ENCODE peak calls at places on chromosomes 12 and 14, in ten cellular contexts. E is GM10248, J is keratinocyte, V is mucosa of descending colon, K is tibial artery, C is uterus, G is AG09319, A is bronchial epithelial cell, X is nephron progenitor cell, U is astrocyte of the spinal cord. D is an unnamed sample.

GRCh38 chr12:116180448-116180847 is 97.0 kb downstream of the MED13L start:
- DNase-seq in E (no peak), J (no peak), V (no peak), K (no peak), C (no peak), G (no peak), A (no peak), X (no peak), U (no peak), D (no peak)

GRCh38 chr12:122366685-122367475 is 55.6 kb downstream of the CLIP1 start:
- DNase-seq in E (no peak), J (peak; percentile 64), V (no peak), K (peak; percentile 74), C (peak; percentile 66), G (peak; percentile 48), A (peak; percentile 94), X (no peak), U (peak; percentile 85), D (no peak)

GRCh38 chr14:75013290-75013689 is 10.6 kb downstream of the EIF2B2 start:
- DNase-seq in E (no peak), J (no peak), V (no peak), K (peak; percentile 47), C (peak; percentile 32), G (no peak), A (no peak), X (no peak), U (no peak), D (no peak)

GRCh38 chr12:114006482-114007425 is 40.6 kb upstream of the RBM19 start:
- DNase-seq in E (no peak), J (no peak), V (no peak), K (no peak), C (no peak), G (no peak), A (no peak), X (no peak), U (no peak), D (no peak)

GRCh38 chr12:77064891-77065360 is 443 bp downstream of the E2F7 start:
- DNase-seq in E (no peak), J (no peak), V (peak; percentile 53), K (peak; percentile 21), C (no peak), G (no peak), A (peak; percentile 13), X (no peak), U (no peak), D (no peak)

GRCh38 chr12:108980831-108981618 is 39.8 kb downstream of the SVOP start:
- DNase-seq in E (no peak), J (no peak), V (no peak), K (no peak), C (no peak), G (no peak), A (no peak), X (no peak), U (peak; percentile 20), D (no peak)

GRCh38 chr14:85416771-85417170 is 113.2 kb upstream of the FLRT2 start:
- DNase-seq in E (no peak), J (peak; percentile 71), V (no peak), K (no peak), C (no peak), G (no peak), A (peak; percentile 94), X (no peak), U (peak; percentile 62), D (no peak)

GRCh38 chr14:57501039-57501557 is 7.4 kb upstream of the CCDC198 start:
- DNase-seq in E (no peak), J (no peak), V (no peak), K (no peak), C (no peak), G (no peak), A (peak; percentile 87), X (no peak), U (no peak), D (no peak)

GRCh38 chr12:85765443-85765842 is 70.8 kb downstream of the RASSF9 start:
- DNase-seq in E (no peak), J (no peak), V (no peak), K (no peak), C (no peak), G (no peak), A (peak; percentile 47), X (no peak), U (no peak), D (no peak)

DNA sequence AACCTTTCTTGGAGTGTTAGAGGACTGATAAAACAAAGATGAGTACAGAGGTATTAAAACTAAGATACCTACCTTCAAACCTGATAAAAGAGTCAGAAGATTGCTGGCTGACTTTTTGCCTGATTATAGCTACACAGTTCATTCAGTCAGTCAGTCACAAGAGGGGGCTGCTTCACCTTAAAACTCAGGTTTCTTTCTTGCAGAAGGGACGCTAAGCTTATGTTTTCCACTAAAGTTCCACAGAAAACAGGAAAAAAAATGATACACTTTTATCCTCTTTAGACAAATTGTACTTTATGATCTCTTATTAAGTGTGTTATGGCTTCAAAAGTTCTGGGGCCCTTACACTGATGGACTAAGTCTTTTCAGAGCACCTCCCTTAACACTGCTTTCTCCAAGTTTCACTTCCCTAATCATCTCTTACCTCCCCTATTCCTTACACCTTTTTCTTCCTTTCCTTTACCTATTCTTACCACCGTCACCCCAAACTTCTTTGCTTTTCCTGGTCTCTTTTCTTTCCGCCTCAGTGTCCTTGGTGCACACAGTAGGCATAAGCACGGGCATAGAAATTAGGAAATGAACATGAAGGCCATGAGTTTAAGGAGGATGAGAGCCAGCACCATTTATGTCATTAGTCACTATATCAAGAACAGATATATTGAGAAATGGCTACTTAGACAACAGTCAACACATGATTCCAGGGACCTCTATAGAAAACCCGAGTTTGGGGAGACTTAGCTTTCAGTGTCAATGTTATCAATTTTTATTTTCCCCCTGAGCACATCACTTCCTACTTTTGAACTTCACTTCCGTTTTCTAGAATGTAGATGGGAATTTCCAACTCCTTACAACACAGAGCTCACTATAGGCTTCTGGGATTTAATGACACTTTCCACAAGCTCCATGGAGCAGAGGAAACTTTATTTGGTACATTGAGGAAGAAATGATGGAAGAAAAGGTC is 448.9 kb upstream of the OR4E1 start:
- DNase-seq in E (no peak), J (no peak), V (no peak), K (no peak), C (no peak), G (no peak), A (peak; percentile 54), X (peak; percentile 13), U (no peak), D (no peak)
- TF ChIP-seq CTCF in E (peak; percentile 52), J (peak; percentile 44), V (no peak), K (no peak), C (no peak), G (no peak), A (peak; percentile 42), X (peak; percentile 18), U (peak; percentile 39), D (no peak)

DNA sequence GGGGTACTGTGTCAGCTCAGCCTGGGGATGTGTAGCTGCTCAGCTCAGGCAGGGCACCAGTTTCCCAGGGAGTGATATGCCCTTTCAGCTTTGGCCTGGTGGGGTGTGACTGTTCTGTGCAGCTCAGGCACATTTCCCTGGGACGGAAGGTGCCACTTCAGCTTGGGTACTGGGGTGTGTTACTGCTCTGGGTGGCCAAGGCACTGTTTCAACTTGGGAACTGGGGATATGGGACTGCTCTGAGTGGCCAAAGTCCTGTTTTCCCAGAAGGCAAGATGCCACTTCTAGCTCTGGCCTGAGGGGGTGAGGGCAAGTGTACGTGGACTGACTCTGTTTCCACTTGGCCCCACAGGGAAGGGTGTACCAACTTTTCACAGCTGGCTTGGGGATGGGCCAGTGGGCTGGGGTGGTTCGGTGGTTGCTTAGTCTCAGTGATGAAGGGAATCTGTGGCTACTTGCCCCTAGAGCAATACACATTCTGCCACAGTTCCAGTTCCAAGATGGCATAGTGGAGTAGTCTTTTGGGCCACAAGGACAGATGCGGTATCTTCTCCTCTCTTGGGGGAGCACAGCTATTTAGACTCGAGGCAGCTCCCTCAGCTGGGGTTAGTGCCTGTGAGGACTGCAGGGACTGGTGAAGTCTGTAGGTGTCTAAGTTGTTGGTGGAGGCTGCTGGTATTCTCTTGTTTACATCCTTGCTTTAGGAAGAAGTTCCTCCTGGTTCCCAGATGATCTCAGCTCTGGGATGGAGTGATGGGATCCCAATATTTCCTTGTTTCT is 26.4 kb downstream of the TBC1D15 start:
- DNase-seq in E (no peak), J (no peak), V (no peak), K (no peak), C (no peak), G (no peak), A (no peak), X (no peak), U (no peak), D (no peak)
- TF ChIP-seq CTCF in E (no peak), J (no peak), V (no peak), K (no peak), C (no peak), G (no peak), A (no peak), X (no peak), U (no peak), D (no peak)

DNA sequence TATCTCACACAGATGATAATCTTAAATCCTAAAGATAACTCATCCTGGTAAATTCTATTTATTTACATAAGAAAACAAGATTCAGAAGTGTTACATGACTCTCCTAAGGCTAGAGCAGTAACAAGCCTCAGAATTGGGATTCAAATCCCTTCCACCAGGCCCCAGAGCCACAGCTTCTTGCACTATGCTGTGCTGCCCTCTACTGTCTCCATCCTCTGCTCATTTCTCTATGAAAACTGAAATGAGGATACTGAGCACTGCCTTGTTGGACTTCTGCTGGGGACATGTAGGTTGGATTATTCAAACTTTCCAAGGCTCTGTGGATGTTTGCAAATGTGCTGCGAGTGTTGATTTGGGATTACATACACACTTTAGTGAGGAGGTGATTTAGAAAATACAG is 23.5 kb upstream of the C12orf50 start:
- DNase-seq in E (no peak), J (no peak), V (no peak), K (no peak), C (no peak), G (no peak), A (peak; percentile 41), X (peak; percentile 14), U (peak; percentile 46), D (no peak)
- TF ChIP-seq CTCF in E (peak; percentile 62), J (peak; percentile 57), V (no peak), K (peak; percentile 20), C (no peak), G (peak; percentile 60), A (peak; percentile 63), X (no peak), U (peak; percentile 67), D (no peak)

GRCh38 chr12:10901427-10901826 is 7.9 kb downstream of the TAS2R13 start:
- DNase-seq in E (no peak), J (no peak), V (no peak), K (no peak), C (no peak), G (no peak), A (peak; percentile 41), X (no peak), U (no peak), D (no peak)
- TF ChIP-seq CTCF in E (no peak), J (no peak), V (no peak), K (no peak), C (no peak), G (no peak), A (peak; percentile 22), X (no peak), U (no peak), D (no peak)

DNA sequence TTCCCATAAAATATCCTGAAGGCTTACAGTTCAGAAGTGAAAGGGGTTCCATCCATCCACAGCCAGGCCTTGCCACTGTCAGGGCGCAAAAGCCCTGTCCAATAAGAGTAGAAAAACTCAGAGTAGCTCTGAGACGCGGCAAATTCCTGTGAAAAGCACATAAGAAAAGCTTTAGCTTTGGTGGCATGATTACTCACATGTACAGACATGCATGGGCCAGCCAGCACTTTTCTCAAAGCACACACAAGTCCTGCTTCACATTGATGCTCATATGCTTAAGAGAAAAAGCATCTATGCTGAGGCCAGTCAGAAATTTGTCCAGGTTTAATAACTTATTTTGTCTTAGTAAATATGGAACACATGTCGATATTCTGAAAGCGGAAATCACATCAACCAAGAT is 25.5 kb downstream of the CLEC1A start:
- DNase-seq in E (no peak), J (no peak), V (no peak), K (no peak), C (no peak), G (no peak), A (peak; percentile 67), X (no peak), U (no peak), D (no peak)
- TF ChIP-seq CTCF in E (no peak), J (no peak), V (no peak), K (no peak), C (no peak), G (no peak), A (no peak), X (no peak), U (no peak), D (no peak)

D was measured in activated B cell treated with CpG ODN at 0.5 μM for 24 hours.